ENCODE peak calls at places on chromosomes 12 and 14, in nine cellular contexts. One of them, this sample, is unnamed.

GRCh38 chr14:68468437-68469207 is 324.2 kb downstream of the ZFP36L1 start:
- DNase-seq in lower leg skin: no peak
- DNase-seq in pancreas: no peak
- DNase-seq in SK-N-MC: no peak
- DNase-seq in Daoy: peak; percentile 88
- DNase-seq in kidney glomerular epithelial cell: no peak
- DNase-seq in GM23248: peak; percentile 81
- DNase-seq in NCI-H2081: no peak
- DNase-seq in transverse colon: no peak
- DNase-seq in this sample: no peak

GRCh38 chr12:21392384-21392783 is 19.7 kb downstream of the IAPP start:
- DNase-seq in NCI-H2081: no peak
- DNase-seq in kidney glomerular epithelial cell: no peak
- DNase-seq in pancreas: no peak
- DNase-seq in transverse colon: no peak
- DNase-seq in SK-N-MC: no peak
- DNase-seq in Daoy: no peak
- DNase-seq in lower leg skin: no peak
- DNase-seq in GM23248: no peak
- DNase-seq in this sample: no peak

GRCh38 chr14:104421892-104422291 is 157.7 kb upstream of the C14orf180 start:
- DNase-seq in lower leg skin: no peak
- DNase-seq in pancreas: no peak
- DNase-seq in GM23248: no peak
- DNase-seq in NCI-H2081: no peak
- DNase-seq in transverse colon: no peak
- DNase-seq in kidney glomerular epithelial cell: no peak
- DNase-seq in SK-N-MC: no peak
- DNase-seq in Daoy: no peak
- DNase-seq in this sample: no peak

GRCh38 chr12:124474709-124475108 is 92.7 kb downstream of the NCOR2 start:
- DNase-seq in lower leg skin: no peak
- DNase-seq in pancreas: no peak
- DNase-seq in kidney glomerular epithelial cell: no peak
- DNase-seq in NCI-H2081: no peak
- DNase-seq in SK-N-MC: no peak
- DNase-seq in GM23248: peak; percentile 20
- DNase-seq in transverse colon: no peak
- DNase-seq in Daoy: no peak
- DNase-seq in this sample: no peak

GRCh38 chr12:110271015-110271414 is 10.0 kb upstream of the ATP2A2 start:
- DNase-seq in SK-N-MC: no peak
- DNase-seq in transverse colon: no peak
- DNase-seq in Daoy: no peak
- DNase-seq in GM23248: no peak
- DNase-seq in lower leg skin: no peak
- DNase-seq in NCI-H2081: no peak
- DNase-seq in kidney glomerular epithelial cell: no peak
- DNase-seq in pancreas: no peak
- DNase-seq in this sample: no peak

GRCh38 chr14:77663289-77663688 is 44.5 kb downstream of the ALKBH1 start:
- DNase-seq in Daoy: no peak
- DNase-seq in SK-N-MC: no peak
- DNase-seq in GM23248: peak; percentile 8
- DNase-seq in pancreas: no peak
- DNase-seq in NCI-H2081: no peak
- DNase-seq in lower leg skin: no peak
- DNase-seq in kidney glomerular epithelial cell: peak; percentile 47
- DNase-seq in transverse colon: no peak
- DNase-seq in this sample: no peak

GRCh38 chr12:123571343-123571813 is 13.0 kb upstream of the TMED2 start:
- DNase-seq in lower leg skin: peak; percentile 61
- DNase-seq in SK-N-MC: peak; percentile 28
- DNase-seq in GM23248: peak; percentile 89
- DNase-seq in transverse colon: peak; percentile 16
- DNase-seq in Daoy: peak; percentile 46
- DNase-seq in kidney glomerular epithelial cell: no peak
- DNase-seq in NCI-H2081: no peak
- DNase-seq in pancreas: no peak
- DNase-seq in this sample: no peak

GRCh38 chr14:69129264-69129880 is 23.5 kb downstream of the DCAF5 start:
- DNase-seq in kidney glomerular epithelial cell: peak; percentile 89
- DNase-seq in SK-N-MC: peak; percentile 67
- DNase-seq in Daoy: peak; percentile 84
- DNase-seq in NCI-H2081: peak; percentile 77
- DNase-seq in lower leg skin: peak; percentile 60
- DNase-seq in transverse colon: peak; percentile 70
- DNase-seq in pancreas: peak; percentile 49
- DNase-seq in GM23248: peak; percentile 92
- DNase-seq in this sample: peak; percentile 34

GRCh38 chr14:31510855-31511254 is 23.0 kb upstream of the GPR33 start:
- DNase-seq in NCI-H2081: no peak
- DNase-seq in lower leg skin: no peak
- DNase-seq in SK-N-MC: no peak
- DNase-seq in transverse colon: no peak
- DNase-seq in kidney glomerular epithelial cell: no peak
- DNase-seq in pancreas: no peak
- DNase-seq in GM23248: no peak
- DNase-seq in Daoy: no peak
- DNase-seq in this sample: no peak

GRCh38 chr14:66508846-66509621 is 1.1 kb downstream of the GPHN start:
- DNase-seq in Daoy: peak; percentile 49
- DNase-seq in transverse colon: peak; percentile 50
- DNase-seq in pancreas: peak; percentile 30
- DNase-seq in NCI-H2081: peak; percentile 14
- DNase-seq in GM23248: peak; percentile 61
- DNase-seq in kidney glomerular epithelial cell: peak; percentile 5
- DNase-seq in SK-N-MC: no peak
- DNase-seq in lower leg skin: peak; percentile 22
- DNase-seq in this sample: peak; percentile 20

GRCh38 chr14:96979611-96980074 is 182.5 kb downstream of the VRK1 start:
- DNase-seq in SK-N-MC: no peak
- DNase-seq in transverse colon: no peak
- DNase-seq in Daoy: no peak
- DNase-seq in NCI-H2081: no peak
- DNase-seq in lower leg skin: no peak
- DNase-seq in GM23248: no peak
- DNase-seq in kidney glomerular epithelial cell: no peak
- DNase-seq in pancreas: no peak
- DNase-seq in this sample: no peak

GRCh38 chr14:36580856-36581831 is 1.3 kb downstream of the NKX2-8 start:
- DNase-seq in GM23248: peak; percentile 62
- DNase-seq in SK-N-MC: no peak
- DNase-seq in transverse colon: no peak
- DNase-seq in pancreas: no peak
- DNase-seq in lower leg skin: no peak
- DNase-seq in kidney glomerular epithelial cell: peak; percentile 14
- DNase-seq in NCI-H2081: peak; percentile 31
- DNase-seq in Daoy: peak; percentile 70
- DNase-seq in this sample: no peak

GRCh38 chr14:36477266-36477665 is 42.8 kb downstream of the NKX2-1 start:
- DNase-seq in kidney glomerular epithelial cell: no peak
- DNase-seq in pancreas: no peak
- DNase-seq in Daoy: peak; percentile 77
- DNase-seq in NCI-H2081: no peak
- DNase-seq in lower leg skin: no peak
- DNase-seq in SK-N-MC: no peak
- DNase-seq in GM23248: no peak
- DNase-seq in transverse colon: no peak
- DNase-seq in this sample: no peak

GRCh38 chr12:119158004-119158776 is 20.5 kb upstream of the HSPB8 start:
- DNase-seq in lower leg skin: no peak
- DNase-seq in pancreas: no peak
- DNase-seq in GM23248: no peak
- DNase-seq in transverse colon: no peak
- DNase-seq in Daoy: no peak
- DNase-seq in kidney glomerular epithelial cell: no peak
- DNase-seq in SK-N-MC: no peak
- DNase-seq in NCI-H2081: no peak
- DNase-seq in this sample: no peak